ENCODE peak calls at places on chromosome 5, in seven cellular contexts. T, X, L, V, Q, C and P are unnamed samples.

GRCh38 chr5:159450417-159450816 is 120.1 kb upstream of the IL12B start:
- DNase-seq in T (no peak), X (no peak), L (no peak), V (no peak), Q (no peak), C (no peak), P (no peak)

GRCh38 chr5:148733601-148734438 is 79.5 kb upstream of the HTR4 start:
- DNase-seq in T (peak), X (peak), L (peak), V (peak), Q (peak), C (peak), P (peak)

GRCh38 chr5:59785701-59786100 is 107.8 kb downstream of the PDE4D start:
- DNase-seq in T (no peak), X (no peak), L (no peak), V (no peak), Q (no peak), C (no peak), P (no peak)

GRCh38 chr5:6747103-6747502 is 33.9 kb downstream of the TENT4A start:
- DNase-seq in T (no peak), X (no peak), L (no peak), V (no peak), Q (no peak), C (no peak), P (no peak)

GRCh38 chr5:7078901-7079300 is 317.0 kb upstream of the ADCY2 start:
- DNase-seq in T (no peak), X (no peak), L (no peak), V (peak), Q (peak), C (no peak), P (no peak)

GRCh38 chr5:97141031-97141430 is 1.4 kb downstream of the LIX1 start:
- DNase-seq in T (no peak), X (no peak), L (no peak), V (no peak), Q (peak), C (no peak), P (no peak)

GRCh38 chr5:142186821-142187594 is 78.4 kb downstream of the NDFIP1 start:
- DNase-seq in T (no peak), X (no peak), L (peak), V (no peak), Q (no peak), C (no peak), P (no peak)

GRCh38 chr5:57495285-57495684 is 12.7 kb upstream of the ACTBL2 start:
- DNase-seq in T (no peak), X (no peak), L (no peak), V (no peak), Q (no peak), C (no peak), P (no peak)

GRCh38 chr5:92527311-92528078 is 1053.5 kb downstream of the NR2F1-AS1 start:
- DNase-seq in T (no peak), X (peak), L (peak), V (no peak), Q (no peak), C (no peak), P (no peak)

GRCh38 chr5:147310059-147310704 is 75.4 kb downstream of the STK32A start:
- DNase-seq in T (peak), X (peak), L (peak), V (peak), Q (no peak), C (peak), P (peak)